ENCODE peak calls at places on chromosome 3, in eight cellular contexts. T, Y, P, H, Q, C, D and M are unnamed samples.

GRCh38 chr3:73379465-73379864 is 245.3 kb downstream of the PDZRN3 start:
- DNase-seq in C (peak; percentile 27), D (no peak), Y (peak; percentile 27), H (no peak), Q (no peak), T (no peak), P (no peak), M (no peak)

GRCh38 chr3:141960731-141961130 is 84.3 kb downstream of the ATP1B3 start:
- DNase-seq in C (no peak), Q (no peak), Y (peak; percentile 79), T (no peak), D (no peak), H (no peak), P (no peak), M (peak; percentile 27)

GRCh38 chr3:73658227-73658626 is 33.5 kb upstream of the PDZRN3 start:
- DNase-seq in P (no peak), Q (no peak), C (no peak), D (no peak), H (no peak), T (no peak), Y (peak; percentile 38), M (no peak)

GRCh38 chr3:15367059-15367458 is 34.7 kb upstream of the SH3BP5 start:
- DNase-seq in Q (no peak), C (peak; percentile 56), T (no peak), D (no peak), H (no peak), P (no peak), Y (peak; percentile 55), M (peak; percentile 37)

GRCh38 chr3:15287565-15288330 is 44.6 kb downstream of the SH3BP5 start:
- DNase-seq in Q (no peak), D (peak; percentile 67), Y (peak; percentile 78), H (no peak), C (no peak), P (no peak), T (peak; percentile 75), M (peak; percentile 96)

GRCh38 chr3:184556502-184557347 is 4.9 kb upstream of the EPHB3 start:
- DNase-seq in P (no peak), C (no peak), H (no peak), Y (no peak), T (no peak), Q (no peak), D (no peak), M (no peak)

GRCh38 chr3:13513913-13514517 is 33.9 kb downstream of the HDAC11 start:
- DNase-seq in H (no peak), P (peak; percentile 44), C (no peak), D (no peak), T (no peak), Q (no peak), Y (no peak), M (no peak)

GRCh38 chr3:177441813-177442646 is 244.7 kb upstream of the TBL1XR1 start:
- DNase-seq in Q (no peak), P (no peak), C (no peak), D (no peak), H (no peak), T (peak; percentile 57), Y (peak; percentile 77), M (peak; percentile 55)

GRCh38 chr3:60291115-60291514 is 960.1 kb downstream of the FHIT start:
- DNase-seq in D (no peak), Y (no peak), Q (no peak), P (no peak), C (no peak), H (no peak), T (no peak), M (no peak)

GRCh38 chr3:71695000-71695482 is 30.2 kb downstream of the EIF4E3 start:
- DNase-seq in P (no peak), Y (no peak), T (no peak), Q (no peak), C (no peak), D (no peak), H (no peak), M (no peak)

GRCh38 chr3:153273767-153274443 is 111.9 kb downstream of the RAP2B start:
- DNase-seq in Y (peak; percentile 50), P (no peak), H (no peak), T (no peak), D (no peak), C (no peak), Q (no peak), M (peak; percentile 15)

GRCh38 chr3:13477946-13478345 is 2.2 kb upstream of the HDAC11 start:
- DNase-seq in D (no peak), Q (no peak), H (no peak), T (no peak), C (no peak), P (peak; percentile 31), Y (no peak), M (no peak)

GRCh38 chr3:49133226-49133951 is 539 bp upstream of the LAMB2 start:
- DNase-seq in T (peak; percentile 87), D (peak; percentile 90), Y (peak; percentile 93), P (peak; percentile 86), H (no peak), C (peak; percentile 92), Q (peak; percentile 86), M (peak; percentile 90)

GRCh38 chr3:125602752-125603649 is 7.7 kb upstream of the OSBPL11 start:
- DNase-seq in Q (no peak), D (no peak), C (peak; percentile 77), P (no peak), T (no peak), Y (peak; percentile 86), H (no peak), M (peak; percentile 33)

DNA sequence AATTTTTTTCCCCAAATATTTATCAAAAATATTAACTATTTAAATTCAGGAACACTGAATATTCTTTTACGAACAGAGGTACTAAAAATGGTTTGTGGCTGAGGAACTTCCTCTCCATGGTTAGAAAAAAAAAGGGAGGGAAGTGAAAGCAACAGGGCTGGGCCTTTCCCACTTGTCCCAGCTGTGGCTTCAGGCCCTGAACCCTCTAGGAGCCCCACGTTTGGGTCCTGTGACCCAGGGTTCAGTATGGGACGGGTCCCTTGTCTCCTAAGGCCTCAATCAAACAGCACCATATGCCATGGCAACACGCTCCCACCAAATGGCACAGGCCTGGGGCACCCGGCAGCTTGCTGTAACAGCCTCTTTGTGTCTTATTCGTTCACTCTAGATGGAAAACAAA is 32.4 kb downstream of the POC1A start:
- DNase-seq in D (no peak), T (no peak), H (no peak), Q (no peak), C (no peak), P (no peak), Y (no peak), M (no peak)
- H3K4me3 ChIP-seq in D (no peak overlapping the region), T (no peak overlapping the region), H (no peak overlapping the region), Q (no peak overlapping the region), C (no peak overlapping the region), P (no peak overlapping the region), Y (no peak overlapping the region), M (no peak overlapping the region)

DNA sequence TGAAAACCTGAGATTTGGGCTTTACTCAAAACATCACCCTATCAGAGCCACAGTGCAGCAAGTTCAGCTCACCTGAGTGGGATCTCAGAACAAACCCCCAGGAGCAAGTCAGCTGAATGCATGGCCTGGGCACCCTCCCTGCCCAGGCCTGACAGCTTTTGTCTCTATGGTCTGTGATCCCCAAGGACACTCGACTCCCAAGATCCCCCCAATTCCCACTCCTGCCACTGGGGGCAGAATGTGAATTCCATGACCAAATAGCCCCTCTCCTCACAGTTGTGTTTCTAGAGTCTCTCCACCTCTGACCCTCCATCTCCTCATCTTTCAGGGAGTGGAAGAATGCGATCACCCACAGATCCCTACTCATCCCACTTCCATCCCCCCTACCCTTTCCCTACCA is 58.9 kb downstream of the ZNF445 start:
- DNase-seq in P (no peak), Q (no peak), T (no peak), D (no peak), Y (no peak), C (no peak), H (no peak), M (no peak)
- TF ChIP-seq CTCF in P (no peak), Q (no peak), T (no peak), D (peak; percentile 32), Y (peak; percentile 7), C (peak; percentile 27), H (peak; percentile 46), M (peak; percentile 43)

GRCh38 chr3:101851833-101852232 is 2.5 kb downstream of the NFKBIZ start:
- DNase-seq in C (no peak), P (no peak), T (no peak), D (no peak), Y (no peak), H (no peak), Q (no peak), M (no peak)

GRCh38 chr3:101853465-101853864 is 4.2 kb downstream of the NFKBIZ start:
- DNase-seq in H (no peak), Y (no peak), D (no peak), Q (no peak), P (no peak), T (no peak), C (no peak), M (no peak)

GRCh38 chr3:101852315-101852714 is 3.0 kb downstream of the NFKBIZ start:
- DNase-seq in Q (no peak), D (no peak), P (no peak), C (no peak), Y (no peak), H (no peak), T (no peak), M (no peak)

GRCh38 chr3:101853971-101854370 is 4.7 kb downstream of the NFKBIZ start:
- DNase-seq in D (no peak), Y (no peak), T (no peak), Q (no peak), H (no peak), P (no peak), C (no peak), M (no peak)

DNA sequence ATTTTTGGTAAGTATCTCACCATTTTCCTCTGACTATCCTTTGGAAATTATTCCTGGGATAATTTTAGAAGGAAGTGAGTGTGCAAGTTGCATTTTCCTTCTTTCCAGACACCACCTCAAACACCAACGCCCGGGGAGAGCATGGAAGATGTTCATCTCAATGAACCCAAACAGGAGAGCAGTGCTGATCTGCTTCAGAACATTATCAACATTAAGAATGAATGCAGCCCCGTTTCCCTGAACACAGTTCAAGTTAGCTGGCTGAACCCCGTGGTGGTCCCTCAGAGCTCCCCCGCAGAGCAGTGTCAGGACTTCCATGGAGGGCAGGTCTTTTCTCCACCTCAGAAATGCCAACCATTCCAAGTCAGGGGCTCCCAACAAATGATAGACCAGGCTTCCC is 3.7 kb downstream of the NFKBIZ start:
- DNase-seq in Y (no peak), P (no peak), Q (no peak), D (no peak), T (no peak), H (no peak), C (no peak), M (no peak)
- H3K4me3 ChIP-seq in Y (no peak overlapping the region), P (peak overlapping the region; percentile 1), Q (no peak overlapping the region), D (peak overlapping the region; percentile 95), T (no peak overlapping the region), H (no peak overlapping the region), C (no peak overlapping the region), M (peak overlapping the region; percentile 75)

DNA sequence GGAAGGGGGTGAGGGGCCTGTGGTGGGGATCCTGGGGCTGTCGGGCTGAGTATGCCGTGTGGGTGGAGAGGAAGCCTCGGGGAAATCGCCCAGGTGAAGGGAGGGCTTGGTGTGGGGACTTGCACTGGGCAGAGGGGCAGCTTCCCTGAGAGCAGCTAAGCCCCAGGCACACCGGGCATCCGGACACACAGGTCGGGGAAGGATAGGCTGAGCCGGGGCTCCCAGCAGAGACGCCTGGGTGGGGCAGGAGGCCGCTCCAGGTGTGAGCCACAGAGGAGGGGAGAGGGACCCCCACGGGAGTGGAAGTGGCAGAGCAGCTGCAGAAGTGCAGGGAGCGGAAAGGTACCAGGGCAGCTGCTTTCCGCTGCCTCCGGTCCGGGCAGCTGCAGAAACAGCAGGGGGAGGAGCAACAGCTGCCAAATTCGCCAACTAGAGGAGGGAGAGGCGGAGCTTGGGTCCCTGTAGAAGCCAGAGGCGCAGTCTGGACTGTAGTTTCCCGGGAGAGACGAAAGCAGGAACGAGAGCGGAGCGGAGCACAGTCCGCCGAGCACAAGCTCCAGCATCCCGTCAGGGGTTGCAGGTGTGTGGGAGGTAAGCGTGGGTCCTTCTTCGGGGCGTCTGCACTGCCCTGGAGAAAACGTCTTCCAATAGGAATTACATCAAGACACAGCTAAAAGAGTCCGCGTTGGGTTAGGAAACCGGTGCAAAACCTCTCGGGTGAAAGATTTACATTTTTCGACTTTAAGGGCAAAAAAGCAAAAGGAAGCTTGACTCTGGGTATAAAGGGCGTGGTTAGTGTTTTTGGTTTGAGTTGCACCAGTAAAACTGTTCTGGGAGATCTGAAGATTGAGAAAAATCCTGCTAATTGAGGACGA is at the start of gene SERPINI1:
- DNase-seq in P (peak; percentile 85), Q (peak; percentile 92), H (peak; percentile 88), Y (peak; percentile 90), C (peak; percentile 83), D (peak; percentile 87), T (peak; percentile 85), M (peak; percentile 90)
- TF ChIP-seq CTCF in P (no peak), Q (no peak), H (peak; percentile 16), Y (no peak), C (no peak), D (no peak), T (no peak), M (no peak)